ENCODE peak calls at places on chromosomes 6 and 20, in five cellular contexts. One of them, this sample, is unnamed.

GRCh38 chr6:37752718-37753117 is 55.0 kb upstream of the MDGA1 start:
- DNase-seq in heart right ventricle: no peak
- DNase-seq in MM.1S: no peak
- DNase-seq in adrenal gland: no peak
- DNase-seq in left lung: no peak
- DNase-seq in this sample: no peak

GRCh38 chr20:23879811-23880374 is 345 bp upstream of the CST5 start:
- DNase-seq in left lung: peak; percentile 60
- DNase-seq in MM.1S: no peak
- DNase-seq in adrenal gland: no peak
- DNase-seq in heart right ventricle: no peak
- DNase-seq in this sample: no peak

GRCh38 chr6:29509239-29509638 is 21.5 kb upstream of the MAS1L start:
- DNase-seq in left lung: no peak
- DNase-seq in heart right ventricle: no peak
- DNase-seq in MM.1S: peak; percentile 61
- DNase-seq in adrenal gland: no peak
- DNase-seq in this sample: peak; percentile 24

GRCh38 chr6:52712136-52712535 is 41.2 kb downstream of the TMEM14A start:
- DNase-seq in adrenal gland: no peak
- DNase-seq in left lung: no peak
- DNase-seq in heart right ventricle: no peak
- DNase-seq in MM.1S: no peak
- DNase-seq in this sample: no peak

GRCh38 chr20:57451759-57452661 is 60.8 kb downstream of the RBM38 start:
- DNase-seq in MM.1S: no peak
- DNase-seq in left lung: no peak
- DNase-seq in heart right ventricle: peak; percentile 50
- DNase-seq in adrenal gland: no peak
- DNase-seq in this sample: peak; percentile 63

GRCh38 chr20:33490023-33490933 is at the start of gene CBFA2T2:
- DNase-seq in adrenal gland: peak; percentile 71
- DNase-seq in MM.1S: peak; percentile 49
- DNase-seq in heart right ventricle: peak; percentile 66
- DNase-seq in left lung: peak; percentile 74
- DNase-seq in this sample: no peak

GRCh38 chr20:11926599-11926998 is 8.9 kb downstream of the BTBD3 start:
- DNase-seq in left lung: no peak
- DNase-seq in adrenal gland: no peak
- DNase-seq in heart right ventricle: no peak
- DNase-seq in MM.1S: no peak
- DNase-seq in this sample: no peak

GRCh38 chr20:33687370-33687915 is 1.3 kb upstream of the E2F1 start:
- DNase-seq in left lung: no peak
- DNase-seq in MM.1S: peak; percentile 5
- DNase-seq in adrenal gland: no peak
- DNase-seq in heart right ventricle: no peak
- DNase-seq in this sample: no peak

GRCh38 chr6:29509711-29510110 is 22.0 kb upstream of the MAS1L start:
- DNase-seq in adrenal gland: no peak
- DNase-seq in MM.1S: no peak
- DNase-seq in left lung: no peak
- DNase-seq in heart right ventricle: no peak
- DNase-seq in this sample: no peak

GRCh38 chr20:54215157-54215789 is 7.4 kb downstream of the PFDN4 start:
- DNase-seq in MM.1S: no peak
- DNase-seq in heart right ventricle: no peak
- DNase-seq in left lung: no peak
- DNase-seq in adrenal gland: no peak
- DNase-seq in this sample: no peak

GRCh38 chr20:54217762-54218161 is 9.9 kb downstream of the PFDN4 start:
- DNase-seq in adrenal gland: no peak
- DNase-seq in heart right ventricle: no peak
- DNase-seq in MM.1S: no peak
- DNase-seq in left lung: no peak
- DNase-seq in this sample: no peak

GRCh38 chr20:54212226-54212625 is 4.3 kb downstream of the PFDN4 start:
- DNase-seq in heart right ventricle: no peak
- DNase-seq in MM.1S: no peak
- DNase-seq in left lung: no peak
- DNase-seq in adrenal gland: no peak
- DNase-seq in this sample: no peak

GRCh38 chr20:54212871-54213270 is 5.0 kb downstream of the PFDN4 start:
- DNase-seq in left lung: no peak
- DNase-seq in heart right ventricle: no peak
- DNase-seq in adrenal gland: no peak
- DNase-seq in MM.1S: no peak
- DNase-seq in this sample: no peak

DNA sequence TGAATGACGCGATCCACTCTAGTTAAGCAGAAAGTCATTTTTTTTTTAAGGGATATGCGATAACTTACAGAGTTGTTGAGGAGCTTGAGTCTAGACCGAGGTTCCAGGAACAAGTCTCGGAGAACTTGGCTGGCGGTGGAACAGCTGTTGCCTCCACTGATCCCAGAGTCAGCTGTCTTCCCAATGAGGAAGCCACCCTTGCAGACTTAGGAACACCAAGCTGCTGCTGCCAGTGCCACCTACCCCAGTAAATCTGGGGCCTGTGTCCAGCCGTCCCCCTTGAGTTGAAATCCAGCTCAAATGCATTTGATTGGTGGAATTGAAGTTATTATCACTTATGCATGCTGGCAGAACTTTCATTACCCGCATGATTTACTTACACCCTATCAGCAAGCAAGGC is 6.7 kb downstream of the PFDN4 start:
- DNase-seq in MM.1S: no peak
- DNase-seq in adrenal gland: no peak
- DNase-seq in left lung: no peak
- DNase-seq in heart right ventricle: peak; percentile 17
- DNase-seq in this sample: no peak
- H3K27ac ChIP-seq in MM.1S: no peak overlapping the region
- H3K27ac ChIP-seq in adrenal gland: no peak overlapping the region
- H3K27ac ChIP-seq in left lung: no peak overlapping the region
- H3K27ac ChIP-seq in heart right ventricle: no peak overlapping the region
- H3K27ac ChIP-seq in this sample: no peak overlapping the region

GRCh38 chr20:61976650-61977332 is 88.9 kb downstream of the TAF4 start:
- DNase-seq in heart right ventricle: no peak
- DNase-seq in adrenal gland: no peak
- DNase-seq in MM.1S: no peak
- DNase-seq in left lung: no peak
- DNase-seq in this sample: no peak
- H3K4me1 ChIP-seq in heart right ventricle: no peaks in the 10 kb centered on the region
- H3K4me1 ChIP-seq in adrenal gland: no peaks in the 10 kb centered on the region
- H3K4me1 ChIP-seq in MM.1S: no peaks in the 10 kb centered on the region
- H3K4me1 ChIP-seq in left lung: no peaks in the 10 kb centered on the region
- H3K4me1 ChIP-seq in this sample: no peaks in the 10 kb centered on the region

GRCh38 chr20:61979701-61980635 is 85.7 kb downstream of the TAF4 start:
- DNase-seq in left lung: no peak
- DNase-seq in MM.1S: no peak
- DNase-seq in adrenal gland: no peak
- DNase-seq in heart right ventricle: no peak
- DNase-seq in this sample: no peak

GRCh38 chr20:61983965-61984364 is 81.7 kb downstream of the TAF4 start:
- DNase-seq in adrenal gland: no peak
- DNase-seq in MM.1S: no peak
- DNase-seq in left lung: no peak
- DNase-seq in heart right ventricle: no peak
- DNase-seq in this sample: no peak

GRCh38 chr20:61982951-61983315 is 82.7 kb downstream of the TAF4 start:
- DNase-seq in heart right ventricle: no peak
- DNase-seq in MM.1S: no peak
- DNase-seq in left lung: no peak
- DNase-seq in adrenal gland: no peak
- DNase-seq in this sample: no peak

GRCh38 chr20:61980647-61981583 is 84.8 kb downstream of the TAF4 start:
- DNase-seq in adrenal gland: peak; percentile 56
- DNase-seq in left lung: peak; percentile 49
- DNase-seq in heart right ventricle: peak; percentile 28
- DNase-seq in MM.1S: peak; percentile 8
- DNase-seq in this sample: no peak

DNA sequence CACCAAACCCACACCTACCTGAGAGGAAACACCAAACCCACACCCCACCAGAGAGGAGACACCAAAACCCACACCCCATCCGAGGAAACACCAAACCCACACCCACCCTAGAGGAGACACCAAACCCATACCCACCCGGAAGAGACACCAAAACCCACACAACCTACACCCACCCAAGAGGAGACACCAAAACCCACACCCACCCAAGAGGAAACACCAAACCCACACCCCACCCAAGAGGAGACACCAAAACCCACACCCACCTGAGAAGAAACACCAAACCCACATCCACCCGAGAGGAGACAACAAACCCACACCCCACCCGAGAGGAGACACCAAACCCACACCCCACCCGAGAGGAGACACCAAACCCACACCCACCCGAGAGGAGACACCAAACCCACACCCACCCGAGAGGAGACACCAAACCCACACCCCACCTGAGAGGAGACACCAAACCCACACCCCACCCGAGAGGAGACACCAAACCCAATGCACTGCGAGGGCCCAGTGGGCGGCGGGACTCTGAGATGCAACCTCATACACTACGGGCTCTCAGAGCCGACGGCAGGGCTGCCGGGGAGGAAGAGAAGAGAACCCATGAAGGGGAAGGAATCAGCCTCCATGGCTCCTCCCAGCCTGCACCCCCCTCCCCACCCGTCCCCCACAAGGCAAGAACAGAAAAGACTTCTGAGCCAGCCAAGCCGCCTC is 83.3 kb downstream of the TAF4 start:
- DNase-seq in left lung: no peak
- DNase-seq in heart right ventricle: no peak
- DNase-seq in adrenal gland: no peak
- DNase-seq in MM.1S: no peak
- DNase-seq in this sample: peak; percentile 31
- H3K36me3 ChIP-seq in left lung: no peaks in the 10 kb centered on the region
- H3K36me3 ChIP-seq in heart right ventricle: no peaks in the 10 kb centered on the region
- H3K36me3 ChIP-seq in adrenal gland: peaks cover 6% of the 10 kb centered on the region
- H3K36me3 ChIP-seq in MM.1S: no peaks in the 10 kb centered on the region
- H3K36me3 ChIP-seq in this sample: peaks cover 17% of the 10 kb centered on the region

GRCh38 chr6:90402831-90403192 is 106.2 kb upstream of the BACH2 start:
- DNase-seq in left lung: no peak
- DNase-seq in heart right ventricle: no peak
- DNase-seq in adrenal gland: no peak
- DNase-seq in MM.1S: no peak
- DNase-seq in this sample: no peak
- H3K27ac ChIP-seq in left lung: no peak overlapping the region
- H3K27ac ChIP-seq in heart right ventricle: peak overlapping the region; percentile 37
- H3K27ac ChIP-seq in adrenal gland: no peak overlapping the region
- H3K27ac ChIP-seq in MM.1S: no peak overlapping the region
- H3K27ac ChIP-seq in this sample: peak overlapping the region; percentile 78

DNA sequence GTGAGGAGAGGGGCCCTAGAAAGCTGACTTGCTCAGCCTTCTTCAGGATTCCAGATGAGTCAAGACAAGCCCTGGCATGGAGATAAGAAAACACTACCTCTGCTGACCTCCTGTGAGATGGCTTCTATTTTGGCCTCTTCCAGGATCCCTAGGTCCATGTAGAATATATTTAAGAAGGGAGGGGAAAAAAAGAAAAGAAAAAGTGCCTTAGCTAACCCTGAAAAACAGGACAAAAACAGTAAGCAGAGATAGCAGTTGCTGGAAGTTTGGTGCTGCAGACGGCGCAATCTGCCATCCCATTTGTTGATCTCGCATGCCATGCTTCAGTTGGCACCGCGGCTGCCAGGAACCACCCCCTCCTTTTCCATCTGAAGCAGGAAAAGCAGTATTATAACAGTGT is 100.0 kb downstream of the ARMC2 start:
- DNase-seq in left lung: no peak
- DNase-seq in adrenal gland: no peak
- DNase-seq in heart right ventricle: no peak
- DNase-seq in MM.1S: no peak
- DNase-seq in this sample: no peak
- H3K4me1 ChIP-seq in left lung: peaks cover 35% of the 10 kb centered on the region
- H3K4me1 ChIP-seq in adrenal gland: peaks cover 51% of the 10 kb centered on the region
- H3K4me1 ChIP-seq in heart right ventricle: peaks cover 59% of the 10 kb centered on the region
- H3K4me1 ChIP-seq in MM.1S: peaks cover 3% of the 10 kb centered on the region
- H3K4me1 ChIP-seq in this sample: peaks cover 12% of the 10 kb centered on the region

This sample was measured in CD4-positive, CD25-positive, alpha-beta regulatory T cell.